ENCODE peak calls at places on chromosomes 3 and 15, in nine cellular contexts. Y is stomach, G is esophagus muscularis mucosa, L is suprapubic skin, M is transverse colon, C is HCT116, U is spleen, A is endothelial cell of umbilical vein, J is HL-60. X is an unnamed sample.

GRCh38 chr3:44905501-44906159 is 31.2 kb downstream of the TGM4 start:
- DNase-seq in Y (no peak), G (no peak), L (no peak), M (no peak), C (no peak), U (no peak), A (no peak), J (no peak), X (no peak)

GRCh38 chr3:12560505-12561188 is 3.8 kb downstream of the MKRN2 start:
- DNase-seq in Y (no peak), G (no peak), L (no peak), M (no peak), C (no peak), U (no peak), A (no peak), J (no peak), X (no peak)

GRCh38 chr3:130517541-130517940 is 564 bp downstream of the COL6A6 start:
- DNase-seq in Y (no peak), G (no peak), L (no peak), M (no peak), C (no peak), U (no peak), A (no peak), J (no peak), X (no peak)

GRCh38 chr3:172369590-172370259 is 78.5 kb downstream of the GHSR start:
- DNase-seq in Y (no peak), G (no peak), L (no peak), M (no peak), C (no peak), U (no peak), A (no peak), J (no peak), X (no peak)

GRCh38 chr3:134039161-134039862 is 9.6 kb upstream of the SLCO2A1 start:
- DNase-seq in Y (peak; percentile 64), G (peak; percentile 86), L (no peak), M (peak; percentile 85), C (peak; percentile 8), U (peak; percentile 76), A (no peak), J (no peak), X (no peak)

GRCh38 chr15:34709866-34710265 is 44.9 kb downstream of the GJD2 start:
- DNase-seq in Y (no peak), G (no peak), L (no peak), M (no peak), C (no peak), U (no peak), A (no peak), J (no peak), X (no peak)

GRCh38 chr3:14547693-14548092 is 7.6 kb upstream of the GRIP2 start:
- DNase-seq in Y (no peak), G (no peak), L (no peak), M (no peak), C (no peak), U (no peak), A (no peak), J (no peak), X (no peak)

GRCh38 chr3:51966941-51967383 is 292 bp downstream of the PCBP4 start:
- DNase-seq in Y (no peak), G (no peak), L (no peak), M (no peak), C (no peak), U (no peak), A (no peak), J (no peak), X (peak; percentile 91)

GRCh38 chr3:46482632-46483311 is 15.0 kb upstream of the RTP3 start:
- DNase-seq in Y (no peak), G (no peak), L (no peak), M (no peak), C (no peak), U (no peak), A (no peak), J (no peak), X (no peak)

GRCh38 chr3:113051222-113051804 is 60.5 kb downstream of the GTPBP8 start:
- DNase-seq in Y (peak; percentile 83), G (peak; percentile 98), L (peak; percentile 88), M (peak; percentile 89), C (peak; percentile 71), U (peak; percentile 88), A (peak; percentile 82), J (peak; percentile 85), X (no peak)

GRCh38 chr15:54792526-54792925 is 404.2 kb downstream of the RSL24D1 start:
- DNase-seq in Y (no peak), G (no peak), L (no peak), M (no peak), C (no peak), U (no peak), A (no peak), J (no peak), X (no peak)

GRCh38 chr3:197748597-197749314 is 927 bp upstream of the FYTTD1 start:
- DNase-seq in Y (no peak), G (no peak), L (no peak), M (no peak), C (no peak), U (no peak), A (no peak), J (no peak), X (no peak)

GRCh38 chr3:134369861-134370596 is 4.2 kb downstream of the AMOTL2 start:
- DNase-seq in Y (no peak), G (no peak), L (no peak), M (no peak), C (no peak), U (peak; percentile 41), A (peak; percentile 59), J (no peak), X (no peak)

GRCh38 chr3:53190659-53191058 is 29.6 kb downstream of the PRKCD start:
- DNase-seq in Y (no peak), G (no peak), L (no peak), M (no peak), C (no peak), U (no peak), A (no peak), J (peak; percentile 36), X (no peak)

GRCh38 chr3:85004147-85004546 is 45.4 kb downstream of the CADM2 start:
- DNase-seq in Y (no peak), G (no peak), L (no peak), M (no peak), C (no peak), U (no peak), A (no peak), J (no peak), X (no peak)

GRCh38 chr15:65791335-65792129 is 561 bp downstream of the DENND4A start:
- DNase-seq in Y (peak; percentile 58), G (peak; percentile 94), L (peak; percentile 83), M (peak; percentile 67), C (no peak), U (peak; percentile 91), A (peak; percentile 56), J (peak; percentile 29), X (peak; percentile 78)

DNA sequence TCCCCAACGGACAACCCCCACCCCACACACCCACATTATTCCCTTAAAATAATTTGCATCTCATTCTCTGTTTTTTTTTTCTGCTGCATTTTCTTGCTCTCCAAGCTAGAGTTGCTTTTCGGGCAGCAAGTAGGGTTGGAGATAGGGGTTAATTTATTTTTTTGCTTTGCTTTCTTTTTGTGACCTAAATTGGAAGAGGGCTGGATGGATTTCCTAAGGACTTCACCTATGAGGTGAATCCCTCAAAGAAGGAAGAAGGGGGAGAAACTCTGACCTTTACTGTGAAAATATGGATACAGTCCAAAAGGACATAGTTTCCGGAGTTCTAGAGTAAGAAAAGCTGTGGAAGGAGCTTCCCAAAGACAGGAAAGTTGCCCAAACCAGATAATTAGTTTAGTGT is 6.7 kb downstream of the SOX2 start:
- DNase-seq in Y (no peak), G (peak; percentile 14), L (no peak), M (no peak), C (no peak), U (no peak), A (no peak), J (no peak), X (no peak)
- H3K4me3 ChIP-seq in Y (peak overlapping the region; percentile 27), G (no peak overlapping the region), L (no peak overlapping the region), M (no peak overlapping the region), C (no peak overlapping the region), U (no peak overlapping the region), A (no peak overlapping the region), J (no peak overlapping the region), X (no peak overlapping the region)

DNA sequence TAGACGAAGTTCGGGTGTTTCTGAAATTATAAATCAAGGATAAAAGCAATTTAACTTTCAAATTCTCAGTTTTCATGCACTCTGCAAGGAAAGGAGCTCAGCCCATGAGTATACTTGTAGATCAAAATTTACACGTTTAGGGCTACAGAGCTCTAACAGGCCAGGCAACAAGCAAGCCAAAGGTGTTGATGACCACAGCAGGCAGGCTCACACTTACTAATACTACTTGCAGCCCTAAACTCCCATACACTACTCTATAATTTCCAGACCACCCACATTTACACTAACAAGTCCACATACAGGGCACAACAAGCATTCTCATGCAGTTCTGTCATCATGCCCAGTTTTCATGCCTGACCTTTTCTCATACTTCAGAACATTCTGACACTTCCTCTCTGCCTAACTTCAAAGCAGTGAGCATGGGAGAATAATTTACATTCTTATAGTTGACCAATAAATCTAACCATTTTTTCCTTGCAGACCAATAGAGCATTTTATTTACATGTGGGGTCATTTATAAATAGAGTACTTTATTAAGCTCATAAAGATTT is 124.7 kb upstream of the FRMD4B start:
- DNase-seq in Y (no peak), G (no peak), L (no peak), M (no peak), C (no peak), U (no peak), A (no peak), J (no peak), X (no peak)
- TF ChIP-seq POLR2AphosphoS5 in Y (no peak), G (no peak), L (no peak), M (no peak), C (no peak), U (no peak), A (no peak), J (no peak), X (no peak)

GRCh38 chr3:8210752-8211405 is 290.7 kb upstream of the LMCD1 start:
- DNase-seq in Y (no peak), G (no peak), L (no peak), M (no peak), C (no peak), U (no peak), A (no peak), J (no peak), X (no peak)

DNA sequence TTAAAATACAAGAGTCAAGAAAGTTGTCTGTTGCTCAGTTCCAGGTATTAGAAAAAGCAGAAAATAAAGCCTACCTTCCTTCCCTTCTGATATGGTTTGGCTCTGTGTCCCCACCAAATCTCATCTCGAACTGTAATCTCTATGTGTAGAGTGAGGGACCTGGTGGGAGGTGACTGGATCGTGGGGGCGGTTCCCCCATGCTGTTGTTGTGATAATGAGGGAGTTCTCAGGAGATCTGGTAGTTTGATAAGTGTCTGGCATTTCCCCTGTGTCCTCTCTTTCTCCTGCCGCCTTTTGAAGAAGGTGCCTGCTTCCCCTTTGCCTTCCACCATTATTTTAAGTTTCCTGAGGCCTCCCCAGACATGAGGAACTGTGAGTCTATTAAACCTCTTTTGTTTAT is 288.8 kb upstream of the LMCD1 start:
- DNase-seq in Y (no peak), G (no peak), L (no peak), M (no peak), C (no peak), U (no peak), A (no peak), J (no peak), X (no peak)
- H3K4me3 ChIP-seq in Y (no peak overlapping the region), G (no peak overlapping the region), L (no peak overlapping the region), M (no peak overlapping the region), C (no peak overlapping the region), U (no peak overlapping the region), A (no peak overlapping the region), J (no peak overlapping the region), X (no peak overlapping the region)

GRCh38 chr3:61524933-61525332 is 36.4 kb upstream of the PTPRG start:
- DNase-seq in Y (no peak), G (no peak), L (no peak), M (no peak), C (no peak), U (no peak), A (peak; percentile 49), J (no peak), X (no peak)
- TF ChIP-seq POLR2AphosphoS5 in Y (no peak), G (no peak), L (no peak), M (no peak), C (no peak), U (no peak), A (no peak), J (no peak), X (no peak)

X was measured in upper lobe of left lung.